ENCODE peak calls at places on chromosomes 1 and 21, in six cellular contexts. R, K, T, S, A and B are unnamed samples.

GRCh38 chr1:149845416-149845815 is 54.0 kb upstream of the BOLA1 start:
- DNase-seq in S (no peak), A (no peak), T (peak; percentile 20), R (no peak), K (no peak), B (no peak)

GRCh38 chr1:225329041-225329440 is 98.8 kb downstream of the LBR start:
- DNase-seq in T (no peak), S (no peak), A (no peak), R (peak; percentile 5), K (no peak), B (no peak)

GRCh38 chr1:221105578-221105977 is 226.3 kb downstream of the HLX start:
- DNase-seq in T (no peak), K (no peak), S (no peak), A (no peak), R (no peak), B (no peak)

GRCh38 chr1:197908695-197909336 is 6.4 kb downstream of the C1orf53 start:
- DNase-seq in A (no peak), R (no peak), K (no peak), T (peak; percentile 72), S (no peak), B (no peak)

GRCh38 chr1:61887076-61887867 is 145.0 kb downstream of the PATJ start:
- DNase-seq in T (no peak), R (no peak), K (no peak), S (no peak), A (no peak), B (no peak)

GRCh38 chr1:201309420-201309819 is 26.1 kb downstream of the PKP1 start:
- DNase-seq in S (peak; percentile 74), R (no peak), A (peak; percentile 84), K (peak; percentile 34), T (peak; percentile 89), B (no peak)

GRCh38 chr1:225424562-225425210 is 3.2 kb downstream of the LBR start:
- DNase-seq in K (no peak), A (no peak), R (peak; percentile 42), S (no peak), T (no peak), B (no peak)

GRCh38 chr1:154812911-154813816 is 56.9 kb downstream of the KCNN3 start:
- DNase-seq in S (peak; percentile 15), K (no peak), A (peak; percentile 71), R (peak; percentile 17), T (peak; percentile 47), B (no peak)

GRCh38 chr1:46637444-46638083 is 21.0 kb upstream of the MOB3C start:
- DNase-seq in R (no peak), T (no peak), A (no peak), K (no peak), S (no peak), B (no peak)

GRCh38 chr1:150148834-150149489 is 754 bp upstream of the PLEKHO1 start:
- DNase-seq in A (no peak), R (no peak), S (no peak), T (peak; percentile 28), K (no peak), B (no peak)

GRCh38 chr21:31334648-31335121 is 9.4 kb downstream of the TIAM1 start:
- DNase-seq in K (no peak), R (no peak), T (no peak), A (no peak), S (peak; percentile 63), B (no peak)

GRCh38 chr1:184399192-184399847 is 12.5 kb downstream of the C1orf21 start:
- DNase-seq in K (no peak), A (no peak), R (no peak), T (no peak), S (no peak), B (no peak)

GRCh38 chr1:180249725-180250498 is 19.8 kb downstream of the LHX4 start:
- DNase-seq in A (no peak), R (no peak), S (no peak), T (no peak), K (no peak), B (no peak)

GRCh38 chr1:100950776-100951175 is 54.9 kb downstream of the SLC30A7 start:
- DNase-seq in T (peak; percentile 49), A (no peak), S (no peak), R (peak; percentile 72), K (no peak), B (no peak)

GRCh38 chr1:220217383-220217988 is 54.8 kb downstream of the RAB3GAP2 start:
- DNase-seq in A (no peak), K (no peak), R (no peak), S (no peak), T (peak; percentile 16), B (no peak)

GRCh38 chr1:204255225-204255624 is 41.4 kb upstream of the GOLT1A start:
- DNase-seq in K (no peak), T (peak; percentile 37), R (no peak), A (no peak), S (no peak), B (no peak)

GRCh38 chr1:234771642-234772344 is 161.8 kb upstream of the IRF2BP2 start:
- DNase-seq in K (no peak), A (no peak), S (no peak), T (peak; percentile 41), R (no peak), B (no peak)

GRCh38 chr1:111199881-111200801 is at the start of gene DENND2D:
- DNase-seq in A (peak; percentile 58), R (no peak), T (no peak), K (no peak), S (peak; percentile 85), B (no peak)

GRCh38 chr21:37207441-37208009 is 59.6 kb downstream of the VPS26C start:
- DNase-seq in S (peak; percentile 57), R (peak; percentile 20), T (no peak), A (peak; percentile 67), K (no peak), B (no peak)

GRCh38 chr1:109238382-109238781 is 11.0 kb upstream of the CELSR2 start:
- DNase-seq in A (no peak), S (no peak), K (no peak), T (no peak), R (no peak), B (no peak)

GRCh38 chr1:109240158-109241152 is 8.9 kb upstream of the CELSR2 start:
- DNase-seq in S (peak; percentile 71), A (peak; percentile 83), K (peak; percentile 50), T (peak; percentile 45), R (peak; percentile 83), B (no peak)

GRCh38 chr1:109239047-109239579 is 10.2 kb upstream of the CELSR2 start:
- DNase-seq in S (no peak), T (no peak), K (no peak), R (no peak), A (no peak), B (no peak)

GRCh38 chr1:109241344-109241743 is 8.0 kb upstream of the CELSR2 start:
- DNase-seq in K (no peak), T (no peak), A (no peak), S (no peak), R (no peak), B (no peak)

GRCh38 chr1:109239580-109240068 is 9.7 kb upstream of the CELSR2 start:
- DNase-seq in A (no peak), T (peak; percentile 78), S (peak; percentile 49), R (peak; percentile 38), K (no peak), B (no peak)
- TF ChIP-seq CTCF in A (no peak), T (peak; percentile 71), S (peak; percentile 53), R (peak; percentile 64), K (peak; percentile 36), B (peak; percentile 71)

GRCh38 chr1:160978510-160978927 is 23.9 kb upstream of the ITLN2 start:
- DNase-seq in T (no peak), A (no peak), K (no peak), R (no peak), S (peak; percentile 93), B (no peak)

GRCh38 chr1:160987359-160988062 is 32.9 kb upstream of the ITLN2 start:
- DNase-seq in T (no peak), R (no peak), A (no peak), S (no peak), K (no peak), B (no peak)

GRCh38 chr1:160985723-160986122 is 31.1 kb upstream of the ITLN2 start:
- DNase-seq in R (no peak), T (no peak), S (no peak), K (no peak), A (no peak), B (no peak)

GRCh38 chr1:160981584-160982411 is 27.2 kb upstream of the ITLN2 start:
- DNase-seq in T (peak; percentile 58), S (no peak), K (no peak), A (peak; percentile 30), R (no peak), B (no peak)
- H3K4me3 ChIP-seq in T (peak overlapping the region; percentile 59), S (no peak overlapping the region), K (no peak overlapping the region), A (no peak overlapping the region), R (no peak overlapping the region), B (no peak overlapping the region)

DNA sequence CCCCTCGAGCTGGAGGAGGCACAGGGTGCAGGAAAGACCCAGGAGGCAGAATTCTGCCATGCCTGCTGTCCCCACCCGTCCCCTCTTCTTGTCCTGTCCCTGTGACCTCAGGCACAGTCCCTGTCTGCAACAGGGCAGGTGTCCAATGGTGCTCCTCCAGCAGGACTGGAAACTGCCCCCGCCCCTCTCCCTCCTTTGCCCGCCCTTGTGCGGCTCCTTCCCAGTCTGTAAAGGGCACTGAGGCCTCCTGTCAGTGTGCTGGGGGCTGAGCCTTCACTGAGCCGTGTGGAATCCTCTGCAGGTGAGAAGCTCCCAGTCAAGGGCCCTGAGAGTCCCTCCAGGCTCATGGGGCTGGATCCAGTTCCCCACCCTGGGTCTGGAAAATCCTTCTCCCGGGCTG is 28.9 kb downstream of the PRDM16 start:
- DNase-seq in R (no peak), K (no peak), S (no peak), A (peak; percentile 69), T (no peak), B (no peak)
- TF ChIP-seq CTCF in R (no peak), K (no peak), S (no peak), A (no peak), T (no peak), B (no peak)

DNA sequence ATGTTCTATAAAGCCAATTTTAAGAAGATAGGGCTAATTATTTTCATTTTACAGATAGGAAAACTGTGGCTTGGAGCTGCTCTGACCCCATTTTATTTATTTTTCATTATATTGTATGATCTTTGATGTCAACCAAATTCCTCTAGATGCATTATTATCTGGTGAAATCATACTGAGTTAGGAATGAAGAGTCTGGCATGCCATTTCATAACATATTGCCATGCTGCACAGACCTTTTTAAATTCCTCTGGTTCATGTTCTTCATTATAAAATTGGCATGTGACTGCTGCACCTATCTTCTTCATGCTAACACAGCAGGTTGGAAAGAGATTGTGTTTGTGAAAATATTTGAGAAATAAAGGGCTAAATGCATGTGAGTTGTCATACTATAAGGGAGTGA is 12.7 kb downstream of the PRRX1 start:
- DNase-seq in A (no peak), K (no peak), R (no peak), T (no peak), S (no peak), B (no peak)
- H3K4me3 ChIP-seq in A (no peak overlapping the region), K (no peak overlapping the region), R (no peak overlapping the region), T (no peak overlapping the region), S (no peak overlapping the region), B (no peak overlapping the region)

DNA sequence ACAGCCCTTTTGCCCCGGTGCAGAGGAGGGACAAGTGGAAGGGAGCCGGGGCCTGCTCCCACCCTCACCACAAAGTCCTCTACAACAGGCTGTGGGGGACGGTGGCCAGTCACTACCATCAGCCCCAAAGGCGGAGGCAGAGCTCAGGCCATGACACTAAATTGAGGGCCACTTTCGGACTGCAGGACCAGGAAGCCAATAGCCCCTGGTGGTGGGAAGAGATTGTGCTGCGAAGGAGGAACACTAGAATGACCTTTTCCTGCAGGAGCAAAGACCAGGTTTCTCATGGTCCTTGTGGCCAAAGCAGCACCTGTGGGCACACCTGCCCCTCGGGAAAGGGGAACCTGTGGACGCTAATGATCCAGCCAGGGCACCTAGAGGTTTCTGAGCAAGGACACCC is 30.3 kb downstream of the ACTA1 start:
- DNase-seq in R (no peak), A (no peak), S (no peak), T (no peak), K (no peak), B (no peak)
- TF ChIP-seq CTCF in R (no peak), A (no peak), S (no peak), T (no peak), K (no peak), B (no peak)